ENCODE peak calls at places on chromosome 2, in nine cellular contexts. One of them, this sample, is unnamed.
A peak's percentile ranks its signal among the peaks of the same experiment; 100 is the strongest.

GRCh38 chr2:64021578-64021977 is 2.4 kb upstream of the VPS54 start:
- DNase-seq in thoracic aorta: no peak
- DNase-seq in fibroblast of lung: no peak
- DNase-seq in cardiac muscle cell: no peak
- DNase-seq in SK-N-SH: no peak
- DNase-seq in MM.1S: no peak
- DNase-seq in mucosa of descending colon: no peak
- DNase-seq in HepG2: peak; percentile 58
- DNase-seq in mammary epithelial cell: no peak
- DNase-seq in this sample: no peak

GRCh38 chr2:224957540-224958465 is 84.5 kb downstream of the DOCK10 start:
- DNase-seq in thoracic aorta: no peak
- DNase-seq in fibroblast of lung: no peak
- DNase-seq in HepG2: no peak
- DNase-seq in mucosa of descending colon: no peak
- DNase-seq in MM.1S: peak; percentile 67
- DNase-seq in SK-N-SH: no peak
- DNase-seq in cardiac muscle cell: no peak
- DNase-seq in mammary epithelial cell: no peak
- DNase-seq in this sample: peak; percentile 31

GRCh38 chr2:234834228-234834923 is 117.4 kb upstream of the SH3BP4 start:
- DNase-seq in mammary epithelial cell: no peak
- DNase-seq in SK-N-SH: no peak
- DNase-seq in thoracic aorta: no peak
- DNase-seq in HepG2: no peak
- DNase-seq in cardiac muscle cell: peak; percentile 54
- DNase-seq in MM.1S: no peak
- DNase-seq in mucosa of descending colon: no peak
- DNase-seq in fibroblast of lung: no peak
- DNase-seq in this sample: no peak

GRCh38 chr2:115654362-115654761 is 1211.9 kb downstream of the DPP10 start:
- DNase-seq in mammary epithelial cell: no peak
- DNase-seq in HepG2: no peak
- DNase-seq in thoracic aorta: no peak
- DNase-seq in SK-N-SH: no peak
- DNase-seq in mucosa of descending colon: no peak
- DNase-seq in MM.1S: no peak
- DNase-seq in fibroblast of lung: no peak
- DNase-seq in cardiac muscle cell: no peak
- DNase-seq in this sample: no peak

GRCh38 chr2:96164459-96165184 is 19.4 kb upstream of the DUSP2 start:
- DNase-seq in mucosa of descending colon: peak; percentile 76
- DNase-seq in mammary epithelial cell: no peak
- DNase-seq in HepG2: no peak
- DNase-seq in MM.1S: no peak
- DNase-seq in thoracic aorta: no peak
- DNase-seq in cardiac muscle cell: no peak
- DNase-seq in SK-N-SH: no peak
- DNase-seq in fibroblast of lung: no peak
- DNase-seq in this sample: no peak

GRCh38 chr2:47034973-47035609 is 119.5 kb upstream of the MCFD2 start:
- DNase-seq in thoracic aorta: no peak
- DNase-seq in fibroblast of lung: peak; percentile 82
- DNase-seq in SK-N-SH: no peak
- DNase-seq in mucosa of descending colon: peak; percentile 66
- DNase-seq in MM.1S: no peak
- DNase-seq in mammary epithelial cell: no peak
- DNase-seq in HepG2: peak; percentile 80
- DNase-seq in cardiac muscle cell: no peak
- DNase-seq in this sample: peak; percentile 56

GRCh38 chr2:179022685-179023084 is 27.3 kb downstream of the CCDC141 start:
- DNase-seq in SK-N-SH: no peak
- DNase-seq in cardiac muscle cell: no peak
- DNase-seq in HepG2: no peak
- DNase-seq in mammary epithelial cell: no peak
- DNase-seq in thoracic aorta: no peak
- DNase-seq in MM.1S: no peak
- DNase-seq in fibroblast of lung: no peak
- DNase-seq in mucosa of descending colon: no peak
- DNase-seq in this sample: no peak

GRCh38 chr2:1582891-1583341 is 161.4 kb downstream of the PXDN start:
- DNase-seq in MM.1S: no peak
- DNase-seq in mammary epithelial cell: no peak
- DNase-seq in HepG2: no peak
- DNase-seq in cardiac muscle cell: no peak
- DNase-seq in fibroblast of lung: no peak
- DNase-seq in mucosa of descending colon: no peak
- DNase-seq in thoracic aorta: no peak
- DNase-seq in SK-N-SH: no peak
- DNase-seq in this sample: peak; percentile 24

GRCh38 chr2:240339411-240340360 is 95.8 kb upstream of the GPC1 start:
- DNase-seq in fibroblast of lung: no peak
- DNase-seq in mucosa of descending colon: peak; percentile 35
- DNase-seq in thoracic aorta: no peak
- DNase-seq in mammary epithelial cell: no peak
- DNase-seq in MM.1S: no peak
- DNase-seq in cardiac muscle cell: no peak
- DNase-seq in SK-N-SH: no peak
- DNase-seq in HepG2: no peak
- DNase-seq in this sample: no peak

GRCh38 chr2:587371-587960 is 89.7 kb downstream of the TMEM18 start:
- DNase-seq in MM.1S: no peak
- DNase-seq in thoracic aorta: no peak
- DNase-seq in mammary epithelial cell: no peak
- DNase-seq in SK-N-SH: no peak
- DNase-seq in fibroblast of lung: no peak
- DNase-seq in mucosa of descending colon: no peak
- DNase-seq in cardiac muscle cell: no peak
- DNase-seq in HepG2: no peak
- DNase-seq in this sample: no peak

GRCh38 chr2:96959406-96960110 is 26.8 kb downstream of the FAM178B start:
- DNase-seq in fibroblast of lung: no peak
- DNase-seq in cardiac muscle cell: no peak
- DNase-seq in mammary epithelial cell: no peak
- DNase-seq in thoracic aorta: no peak
- DNase-seq in MM.1S: no peak
- DNase-seq in mucosa of descending colon: no peak
- DNase-seq in SK-N-SH: no peak
- DNase-seq in HepG2: no peak
- DNase-seq in this sample: no peak

GRCh38 chr2:190837417-190837816 is 43.2 kb upstream of the GLS start:
- DNase-seq in fibroblast of lung: peak; percentile 80
- DNase-seq in MM.1S: no peak
- DNase-seq in cardiac muscle cell: no peak
- DNase-seq in HepG2: no peak
- DNase-seq in mammary epithelial cell: peak; percentile 95
- DNase-seq in thoracic aorta: no peak
- DNase-seq in mucosa of descending colon: no peak
- DNase-seq in SK-N-SH: no peak
- DNase-seq in this sample: no peak

GRCh38 chr2:176383836-176384442 is 114.7 kb downstream of the MTX2 start:
- DNase-seq in SK-N-SH: no peak
- DNase-seq in MM.1S: no peak
- DNase-seq in mammary epithelial cell: no peak
- DNase-seq in mucosa of descending colon: no peak
- DNase-seq in thoracic aorta: no peak
- DNase-seq in cardiac muscle cell: no peak
- DNase-seq in fibroblast of lung: no peak
- DNase-seq in HepG2: no peak
- DNase-seq in this sample: no peak

DNA sequence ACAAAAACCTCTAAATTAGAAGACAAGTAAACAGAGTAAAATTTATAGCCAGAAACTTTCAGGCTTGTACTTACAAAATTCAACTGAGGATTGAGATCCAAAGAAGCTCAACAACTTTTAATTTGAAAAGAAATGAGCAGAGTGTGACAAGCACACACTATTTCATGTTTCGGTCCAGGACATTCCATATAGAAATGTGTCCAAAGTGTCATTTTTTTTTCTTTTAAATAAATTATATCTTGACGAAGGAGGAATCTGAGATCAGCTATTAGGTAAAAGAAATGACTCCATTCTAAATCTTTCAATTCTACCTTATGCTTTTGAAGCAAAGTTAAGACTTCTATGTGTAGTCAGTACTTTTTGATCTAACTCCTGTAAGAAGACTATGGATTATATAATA is 4.6 kb downstream of the FN1 start:
- DNase-seq in cardiac muscle cell: no peak
- DNase-seq in HepG2: no peak
- DNase-seq in mucosa of descending colon: no peak
- DNase-seq in SK-N-SH: no peak
- DNase-seq in MM.1S: no peak
- DNase-seq in fibroblast of lung: no peak
- DNase-seq in mammary epithelial cell: no peak
- DNase-seq in thoracic aorta: no peak
- DNase-seq in this sample: no peak
- H3K36me3 ChIP-seq in cardiac muscle cell: peaks cover 26% of the 10 kb centered on the region
- H3K36me3 ChIP-seq in HepG2: peaks cover 67% of the 10 kb centered on the region
- H3K36me3 ChIP-seq in mucosa of descending colon: no peaks in the 10 kb centered on the region
- H3K36me3 ChIP-seq in SK-N-SH: peaks cover 51% of the 10 kb centered on the region
- H3K36me3 ChIP-seq in MM.1S: no peaks in the 10 kb centered on the region
- H3K36me3 ChIP-seq in fibroblast of lung: peaks cover 18% of the 10 kb centered on the region
- H3K36me3 ChIP-seq in mammary epithelial cell: peaks cover 66% of the 10 kb centered on the region
- H3K36me3 ChIP-seq in thoracic aorta: peaks cover 40% of the 10 kb centered on the region
- H3K36me3 ChIP-seq in this sample: no peaks in the 10 kb centered on the region

GRCh38 chr2:25421289-25421688 is 79.6 kb upstream of the DNMT3A start:
- DNase-seq in fibroblast of lung: no peak
- DNase-seq in SK-N-SH: no peak
- DNase-seq in cardiac muscle cell: no peak
- DNase-seq in HepG2: no peak
- DNase-seq in mucosa of descending colon: no peak
- DNase-seq in MM.1S: no peak
- DNase-seq in mammary epithelial cell: no peak
- DNase-seq in thoracic aorta: no peak
- DNase-seq in this sample: no peak
- H3K4me3 ChIP-seq in fibroblast of lung: no peak overlapping the region
- H3K4me3 ChIP-seq in SK-N-SH: no peak overlapping the region
- H3K4me3 ChIP-seq in cardiac muscle cell: no peak overlapping the region
- H3K4me3 ChIP-seq in HepG2: no peak overlapping the region
- H3K4me3 ChIP-seq in mucosa of descending colon: no peak overlapping the region
- H3K4me3 ChIP-seq in MM.1S: peak overlapping the region; percentile 11
- H3K4me3 ChIP-seq in mammary epithelial cell: no peak overlapping the region
- H3K4me3 ChIP-seq in thoracic aorta: no peak overlapping the region
- H3K4me3 ChIP-seq in this sample: peak overlapping the region; percentile 28

GRCh38 chr2:147101906-147102790 is 742.7 kb upstream of the ACVR2A start:
- DNase-seq in thoracic aorta: no peak
- DNase-seq in SK-N-SH: no peak
- DNase-seq in fibroblast of lung: no peak
- DNase-seq in HepG2: no peak
- DNase-seq in mucosa of descending colon: no peak
- DNase-seq in cardiac muscle cell: no peak
- DNase-seq in MM.1S: no peak
- DNase-seq in mammary epithelial cell: no peak
- DNase-seq in this sample: no peak
- TF ChIP-seq CTCF in thoracic aorta: no peak
- TF ChIP-seq CTCF in SK-N-SH: no peak
- TF ChIP-seq CTCF in fibroblast of lung: no peak
- TF ChIP-seq CTCF in HepG2: no peak
- TF ChIP-seq CTCF in mucosa of descending colon: no peak
- TF ChIP-seq CTCF in cardiac muscle cell: no peak
- TF ChIP-seq CTCF in MM.1S: no peak
- TF ChIP-seq CTCF in mammary epithelial cell: no peak
- TF ChIP-seq CTCF in this sample: no peak

GRCh38 chr2:9590635-9591034 is 35.0 kb upstream of the ADAM17 start:
- DNase-seq in mucosa of descending colon: no peak
- DNase-seq in HepG2: no peak
- DNase-seq in MM.1S: no peak
- DNase-seq in SK-N-SH: no peak
- DNase-seq in mammary epithelial cell: peak; percentile 17
- DNase-seq in cardiac muscle cell: no peak
- DNase-seq in thoracic aorta: no peak
- DNase-seq in fibroblast of lung: peak; percentile 48
- DNase-seq in this sample: no peak

GRCh38 chr2:9582624-9583023 is 27.0 kb upstream of the ADAM17 start:
- DNase-seq in cardiac muscle cell: no peak
- DNase-seq in SK-N-SH: no peak
- DNase-seq in thoracic aorta: no peak
- DNase-seq in mucosa of descending colon: no peak
- DNase-seq in HepG2: no peak
- DNase-seq in fibroblast of lung: no peak
- DNase-seq in mammary epithelial cell: no peak
- DNase-seq in MM.1S: no peak
- DNase-seq in this sample: no peak

GRCh38 chr2:9585486-9585885 is 29.9 kb upstream of the ADAM17 start:
- DNase-seq in fibroblast of lung: no peak
- DNase-seq in mammary epithelial cell: no peak
- DNase-seq in thoracic aorta: no peak
- DNase-seq in MM.1S: no peak
- DNase-seq in HepG2: no peak
- DNase-seq in cardiac muscle cell: no peak
- DNase-seq in mucosa of descending colon: no peak
- DNase-seq in SK-N-SH: no peak
- DNase-seq in this sample: no peak

GRCh38 chr2:9586465-9586864 is 30.8 kb upstream of the ADAM17 start:
- DNase-seq in MM.1S: no peak
- DNase-seq in mucosa of descending colon: no peak
- DNase-seq in thoracic aorta: no peak
- DNase-seq in cardiac muscle cell: no peak
- DNase-seq in SK-N-SH: no peak
- DNase-seq in HepG2: no peak
- DNase-seq in fibroblast of lung: no peak
- DNase-seq in mammary epithelial cell: no peak
- DNase-seq in this sample: no peak
- H3K36me3 ChIP-seq in MM.1S: no peaks in the 10 kb centered on the region
- H3K36me3 ChIP-seq in mucosa of descending colon: no peaks in the 10 kb centered on the region
- H3K36me3 ChIP-seq in thoracic aorta: no peaks in the 10 kb centered on the region
- H3K36me3 ChIP-seq in cardiac muscle cell: peaks cover 54% of the 10 kb centered on the region
- H3K36me3 ChIP-seq in SK-N-SH: peaks cover 60% of the 10 kb centered on the region
- H3K36me3 ChIP-seq in HepG2: peaks cover 68% of the 10 kb centered on the region
- H3K36me3 ChIP-seq in fibroblast of lung: peaks cover 14% of the 10 kb centered on the region
- H3K36me3 ChIP-seq in mammary epithelial cell: peaks cover 55% of the 10 kb centered on the region
- H3K36me3 ChIP-seq in this sample: peaks cover 88% of the 10 kb centered on the region

GRCh38 chr2:210007895-210008294 is 5.5 kb downstream of the RPE start:
- DNase-seq in mammary epithelial cell: no peak
- DNase-seq in HepG2: no peak
- DNase-seq in cardiac muscle cell: peak; percentile 41
- DNase-seq in mucosa of descending colon: no peak
- DNase-seq in MM.1S: no peak
- DNase-seq in SK-N-SH: no peak
- DNase-seq in thoracic aorta: no peak
- DNase-seq in fibroblast of lung: peak; percentile 11
- DNase-seq in this sample: no peak

GRCh38 chr2:210000464-210001324 is 1.7 kb upstream of the RPE start:
- DNase-seq in mucosa of descending colon: peak; percentile 45
- DNase-seq in mammary epithelial cell: no peak
- DNase-seq in SK-N-SH: no peak
- DNase-seq in HepG2: no peak
- DNase-seq in MM.1S: no peak
- DNase-seq in thoracic aorta: no peak
- DNase-seq in cardiac muscle cell: no peak
- DNase-seq in fibroblast of lung: no peak
- DNase-seq in this sample: no peak

GRCh38 chr2:210003394-210003793 is 956 bp downstream of the RPE start:
- DNase-seq in cardiac muscle cell: no peak
- DNase-seq in MM.1S: no peak
- DNase-seq in mucosa of descending colon: no peak
- DNase-seq in thoracic aorta: no peak
- DNase-seq in mammary epithelial cell: no peak
- DNase-seq in SK-N-SH: no peak
- DNase-seq in HepG2: no peak
- DNase-seq in fibroblast of lung: no peak
- DNase-seq in this sample: no peak

GRCh38 chr2:210002158-210003157 is at the start of gene RPE:
- DNase-seq in HepG2: peak; percentile 92
- DNase-seq in thoracic aorta: peak; percentile 71
- DNase-seq in mammary epithelial cell: peak; percentile 93
- DNase-seq in MM.1S: peak; percentile 98
- DNase-seq in mucosa of descending colon: peak; percentile 98
- DNase-seq in cardiac muscle cell: peak; percentile 97
- DNase-seq in SK-N-SH: peak; percentile 95
- DNase-seq in fibroblast of lung: peak; percentile 91
- DNase-seq in this sample: peak; percentile 99

GRCh38 chr2:210004893-210005292 is 2.5 kb downstream of the RPE start:
- DNase-seq in mammary epithelial cell: no peak
- DNase-seq in thoracic aorta: no peak
- DNase-seq in MM.1S: no peak
- DNase-seq in HepG2: no peak
- DNase-seq in cardiac muscle cell: no peak
- DNase-seq in SK-N-SH: no peak
- DNase-seq in mucosa of descending colon: no peak
- DNase-seq in fibroblast of lung: no peak
- DNase-seq in this sample: no peak
- H3K4me3 ChIP-seq in mammary epithelial cell: no peak overlapping the region
- H3K4me3 ChIP-seq in thoracic aorta: no peak overlapping the region
- H3K4me3 ChIP-seq in MM.1S: no peak overlapping the region
- H3K4me3 ChIP-seq in HepG2: no peak overlapping the region
- H3K4me3 ChIP-seq in cardiac muscle cell: no peak overlapping the region
- H3K4me3 ChIP-seq in SK-N-SH: no peak overlapping the region
- H3K4me3 ChIP-seq in mucosa of descending colon: no peak overlapping the region
- H3K4me3 ChIP-seq in fibroblast of lung: no peak overlapping the region
- H3K4me3 ChIP-seq in this sample: no peak overlapping the region